ENCODE peak calls at places on chromosomes 4 and X, in seven cellular contexts. D is EL; B is esophagus muscularis mucosa; Z is osteocyte; U is AG09319; F is activated CD8-positive, alpha-beta T cell treated with anti-CD3 and anti-CD28 coated beads, Interleukin-2, amount 10 ng/mL, durations not matched to agents 7 days and 5 days; N is NCI-H1092 treated with DMSO at 0.1 percent for 48 hours. R is an unnamed sample.

GRCh38 chr4:184385705-184386141 is 88.6 kb downstream of the IRF2 start:
- DNase-seq in Z (no peak), B (no peak), U (no peak), F (no peak), D (no peak), N (no peak), R (peak; percentile 69)

GRCh38 chr4:173490256-173490655 is 39.8 kb downstream of the HAND2 start:
- DNase-seq in Z (no peak), D (no peak), B (peak; percentile 72), N (no peak), F (no peak), U (no peak), R (no peak)

GRCh38 chr4:47615385-47615784 is 130.3 kb downstream of the ATP10D start:
- DNase-seq in D (peak; percentile 28), U (no peak), F (no peak), N (no peak), Z (no peak), B (no peak), R (no peak)

GRCh38 chr4:73021634-73022033 is 47.9 kb downstream of the COX18 start:
- DNase-seq in Z (no peak), D (peak; percentile 58), B (no peak), U (peak; percentile 20), N (no peak), F (no peak), R (no peak)

GRCh38 chr4:184306949-184307348 is 89.3 kb upstream of the ENPP6 start:
- DNase-seq in U (no peak), B (peak; percentile 17), D (peak; percentile 25), N (no peak), Z (peak; percentile 23), F (peak; percentile 23), R (no peak)

GRCh38 chr4:47486306-47486705 is 1.2 kb downstream of the ATP10D start:
- DNase-seq in N (no peak), F (no peak), B (no peak), U (no peak), Z (no peak), D (peak; percentile 25), R (no peak)

GRCh38 chrX:44914532-44915198 is 41.7 kb downstream of the KDM6A start:
- DNase-seq in Z (no peak), B (no peak), F (no peak), U (no peak), N (no peak), D (peak; percentile 26), R (no peak)

GRCh38 chrX:50762578-50762977 is 51.4 kb downstream of the SHROOM4 start:
- DNase-seq in U (no peak), B (no peak), F (no peak), N (no peak), D (no peak), Z (no peak), R (no peak)

GRCh38 chrX:131812847-131813825 is 210.0 kb upstream of the STK26 start:
- DNase-seq in N (no peak), Z (no peak), U (peak; percentile 80), D (peak; percentile 23), B (no peak), F (peak; percentile 79), R (peak; percentile 38)

GRCh38 chr4:136650541-136651277 is 881.6 kb downstream of the PCDH18 start:
- DNase-seq in D (peak; percentile 31), U (no peak), Z (no peak), F (no peak), N (peak; percentile 93), B (no peak), R (no peak)

R was measured in Right ventricle myocardium superior.